ENCODE peak calls at places on chromosomes 11 and 22, in ten cellular contexts. F is iPS-NIHi11; J is central memory CD4-positive, alpha-beta T cell; W is sciatic nerve; U is T follicular helper cell; V is DMS 273 treated with DMSO at 0.1 percent for 48 hours; R is islet precursor cell; Y is Kasumi-1; M is stimulated activated CD4-positive, alpha-beta T cell treated with anti-CD3 and anti-CD28 coated beads, Interleukin-2, amount 100 ng/mL, for 24 hours; N is heart left ventricle. B is an unnamed sample.

GRCh38 chr11:65662247-65662801 is 392 bp downstream of the RELA start:
- DNase-seq in F (no peak), J (no peak), W (peak), U (no peak), V (no peak), R (no peak), Y (no peak), M (no peak), N (no peak), B (peak)

GRCh38 chr22:50678651-50679521 is 6.3 kb downstream of the SHANK3 start:
- DNase-seq in F (peak), J (no peak), W (peak), U (no peak), V (no peak), R (peak), Y (no peak), M (no peak), N (no peak), B (no peak)

GRCh38 chr22:21712751-21713427 is 22.7 kb downstream of the YPEL1 start:
- DNase-seq in F (peak), J (peak), W (peak), U (peak), V (peak), R (peak), Y (peak), M (peak), N (peak), B (peak)

GRCh38 chr11:90204832-90205646 is 17.8 kb downstream of the CHORDC1 start:
- DNase-seq in F (peak), J (peak), W (no peak), U (no peak), V (peak), R (no peak), Y (peak), M (no peak), N (no peak), B (no peak)

GRCh38 chr11:16818284-16818683 is 79.8 kb downstream of the C11orf58 start:
- DNase-seq in F (no peak), J (no peak), W (no peak), U (no peak), V (no peak), R (no peak), Y (no peak), M (no peak), N (no peak), B (no peak)

GRCh38 chr22:44543781-44544181 is 45.7 kb upstream of the RTL6 start:
- DNase-seq in F (peak), J (no peak), W (no peak), U (no peak), V (no peak), R (peak), Y (no peak), M (no peak), N (no peak), B (no peak)

GRCh38 chr11:19853016-19853415 is 140.4 kb downstream of the NAV2 start:
- DNase-seq in F (no peak), J (no peak), W (no peak), U (no peak), V (no peak), R (no peak), Y (no peak), M (no peak), N (no peak), B (no peak)

GRCh38 chr22:47082505-47082904 is 320.1 kb downstream of the TBC1D22A start:
- DNase-seq in F (no peak), J (no peak), W (no peak), U (no peak), V (no peak), R (no peak), Y (no peak), M (no peak), N (no peak), B (no peak)

GRCh38 chr22:49178246-49179005 is 649.2 kb downstream of the BRD1 start:
- DNase-seq in F (no peak), J (no peak), W (no peak), U (no peak), V (no peak), R (no peak), Y (no peak), M (no peak), N (no peak), B (no peak)

GRCh38 chr11:62176766-62177165 is 13.2 kb upstream of the SCGB1D1 start:
- DNase-seq in F (no peak), J (no peak), W (no peak), U (no peak), V (no peak), R (no peak), Y (no peak), M (no peak), N (no peak), B (no peak)

GRCh38 chr22:49983148-49984042 is 22.8 kb downstream of the PIM3 start:
- DNase-seq in F (peak), J (no peak), W (peak), U (no peak), V (no peak), R (peak), Y (no peak), M (peak), N (peak), B (no peak)

GRCh38 chr11:110345756-110346155 is 49.3 kb upstream of the RDX start:
- DNase-seq in F (no peak), J (no peak), W (no peak), U (no peak), V (no peak), R (no peak), Y (no peak), M (no peak), N (no peak), B (no peak)

GRCh38 chr11:63839508-63840355 is 822 bp downstream of the MARK2 start:
- DNase-seq in F (no peak), J (peak), W (no peak), U (peak), V (no peak), R (no peak), Y (peak), M (peak), N (peak), B (peak)

GRCh38 chr11:43508511-43508918 is 149.8 kb downstream of the TTC17 start:
- DNase-seq in F (no peak), J (no peak), W (no peak), U (no peak), V (no peak), R (peak), Y (no peak), M (no peak), N (no peak), B (no peak)

GRCh38 chr11:64333556-64333955 is 6.4 kb upstream of the CCDC88B start:
- DNase-seq in F (no peak), J (no peak), W (no peak), U (no peak), V (no peak), R (no peak), Y (peak), M (no peak), N (no peak), B (no peak)

GRCh38 chr11:1920128-1920908 is 815 bp downstream of the TNNT3 start:
- DNase-seq in F (no peak), J (no peak), W (no peak), U (no peak), V (no peak), R (no peak), Y (no peak), M (no peak), N (no peak), B (no peak)

GRCh38 chr11:14506532-14506931 is 6.9 kb upstream of the COPB1 start:
- DNase-seq in F (no peak), J (no peak), W (no peak), U (no peak), V (no peak), R (no peak), Y (no peak), M (no peak), N (no peak), B (no peak)

GRCh38 chr11:46120361-46120710 is 918 bp downstream of the PHF21A start:
- DNase-seq in F (peak), J (no peak), W (peak), U (no peak), V (no peak), R (peak), Y (no peak), M (peak), N (peak), B (no peak)

GRCh38 chr11:65972116-65972515 is 10.6 kb downstream of the SART1 start:
- DNase-seq in F (no peak), J (no peak), W (no peak), U (no peak), V (no peak), R (no peak), Y (no peak), M (no peak), N (no peak), B (no peak)

GRCh38 chr11:78733031-78733430 is 158.4 kb upstream of the NARS2 start:
- DNase-seq in F (no peak), J (no peak), W (no peak), U (no peak), V (no peak), R (no peak), Y (no peak), M (no peak), N (no peak), B (no peak)

GRCh38 chr22:37472418-37473006 is 13.7 kb downstream of the MFNG start:
- DNase-seq in F (peak), J (peak), W (no peak), U (no peak), V (no peak), R (no peak), Y (peak), M (peak), N (no peak), B (no peak)

GRCh38 chr11:2300936-2301630 is 635 bp downstream of the C11orf21 start:
- DNase-seq in F (no peak), J (no peak), W (peak), U (no peak), V (no peak), R (no peak), Y (no peak), M (peak), N (no peak), B (peak)

GRCh38 chr11:43687120-43687791 is 6.7 kb downstream of the HSD17B12 start:
- DNase-seq in F (no peak), J (no peak), W (no peak), U (no peak), V (no peak), R (peak), Y (peak), M (no peak), N (peak), B (no peak)

GRCh38 chr22:47061226-47061625 is 298.8 kb downstream of the TBC1D22A start:
- DNase-seq in F (no peak), J (no peak), W (no peak), U (no peak), V (no peak), R (no peak), Y (no peak), M (no peak), N (no peak), B (no peak)

GRCh38 chr11:17267576-17267975 is 9.0 kb upstream of the NUCB2 start:
- DNase-seq in F (no peak), J (no peak), W (no peak), U (no peak), V (no peak), R (peak), Y (no peak), M (no peak), N (no peak), B (no peak)

GRCh38 chr11:75767793-75768111 is 826 bp upstream of the DGAT2 start:
- DNase-seq in F (no peak), J (no peak), W (no peak), U (no peak), V (no peak), R (no peak), Y (no peak), M (no peak), N (no peak), B (no peak)

GRCh38 chr11:124313849-124314248 is at the start of gene OR8D1:
- DNase-seq in F (no peak), J (no peak), W (no peak), U (no peak), V (no peak), R (no peak), Y (no peak), M (no peak), N (no peak), B (no peak)

GRCh38 chr22:30611197-30611596 is 4.2 kb downstream of the TCN2 start:
- DNase-seq in F (no peak), J (no peak), W (no peak), U (no peak), V (no peak), R (no peak), Y (no peak), M (no peak), N (no peak), B (no peak)

GRCh38 chr11:19929147-19929546 is 216.5 kb downstream of the NAV2 start:
- DNase-seq in F (no peak), J (no peak), W (no peak), U (no peak), V (no peak), R (peak), Y (no peak), M (no peak), N (no peak), B (no peak)

GRCh38 chr11:121352301-121352891 is 59.8 kb downstream of the SC5D start:
- DNase-seq in F (no peak), J (no peak), W (no peak), U (no peak), V (no peak), R (no peak), Y (no peak), M (no peak), N (no peak), B (no peak)

GRCh38 chr22:41975299-41976069 is 6.2 kb downstream of the SEPTIN3 start:
- DNase-seq in F (no peak), J (no peak), W (no peak), U (no peak), V (no peak), R (no peak), Y (no peak), M (no peak), N (no peak), B (no peak)

GRCh38 chr11:33897761-33898403 is 6.0 kb upstream of the LMO2 start:
- DNase-seq in F (no peak), J (no peak), W (no peak), U (no peak), V (no peak), R (no peak), Y (no peak), M (no peak), N (no peak), B (peak)

GRCh38 chr11:22130462-22131053 is 62.3 kb upstream of the ANO5 start:
- DNase-seq in F (peak), J (no peak), W (no peak), U (no peak), V (no peak), R (no peak), Y (peak), M (no peak), N (no peak), B (no peak)

GRCh38 chr11:96324912-96325311 is 18.1 kb downstream of the MAML2 start:
- DNase-seq in F (peak), J (no peak), W (no peak), U (no peak), V (no peak), R (no peak), Y (no peak), M (no peak), N (no peak), B (no peak)

GRCh38 chr11:114027941-114028340 is 31.6 kb upstream of the ZBTB16 start:
- DNase-seq in F (no peak), J (no peak), W (no peak), U (no peak), V (no peak), R (no peak), Y (peak), M (no peak), N (no peak), B (no peak)

GRCh38 chr11:108654994-108655631 is 9.8 kb upstream of the DDX10 start:
- DNase-seq in F (peak), J (no peak), W (no peak), U (no peak), V (peak), R (peak), Y (peak), M (peak), N (no peak), B (no peak)

GRCh38 chr11:11416502-11416901 is 63.5 kb upstream of the CSNK2A3 start:
- DNase-seq in F (no peak), J (no peak), W (no peak), U (no peak), V (no peak), R (no peak), Y (peak), M (peak), N (no peak), B (no peak)